ENCODE peak calls at places on chromosomes 5 and 9, in four cellular contexts. J is heart left ventricle, Q is mammary epithelial cell, W is iris pigment epithelial cell. G is an unnamed sample.

GRCh38 chr5:137648361-137648760 is 87.5 kb downstream of the KLHL3 start:
- DNase-seq in J (no peak), Q (no peak), W (no peak), G (no peak)

GRCh38 chr5:93385665-93386064 is 195.4 kb downstream of the NR2F1-AS1 start:
- DNase-seq in J (no peak), Q (peak; percentile 24), W (peak; percentile 88), G (no peak)

GRCh38 chr9:82382887-82383616 is 394.5 kb downstream of the SPATA31D1 start:
- DNase-seq in J (no peak), Q (no peak), W (no peak), G (no peak)

GRCh38 chr5:165881259-165881658 is 2375.8 kb downstream of the MAT2B start:
- DNase-seq in J (no peak), Q (no peak), W (no peak), G (no peak)

GRCh38 chr5:116789522-116789921 is 214.9 kb upstream of the SEMA6A start:
- DNase-seq in J (no peak), Q (no peak), W (no peak), G (no peak)

GRCh38 chr5:139848508-139849100 is 53.0 kb downstream of the PSD2 start:
- DNase-seq in J (no peak), Q (no peak), W (no peak), G (peak; percentile 31)

GRCh38 chr5:84437673-84438315 is 53.1 kb upstream of the EDIL3 start:
- DNase-seq in J (no peak), Q (peak; percentile 81), W (peak; percentile 88), G (no peak)

GRCh38 chr9:33914887-33915286 is 97.9 kb downstream of the UBE2R2 start:
- DNase-seq in J (no peak), Q (no peak), W (no peak), G (no peak)

GRCh38 chr9:89937051-89937450 is 332.2 kb downstream of the GADD45G start:
- DNase-seq in J (no peak), Q (no peak), W (no peak), G (no peak)

GRCh38 chr5:180600554-180601041 is 9.3 kb upstream of the SCGB3A1 start:
- DNase-seq in J (no peak), Q (no peak), W (no peak), G (no peak)

GRCh38 chr5:173055722-173055982 is 500 bp upstream of the CREBRF start:
- DNase-seq in J (no peak), Q (no peak), W (no peak), G (no peak)

GRCh38 chr9:70789086-70789485 is 332.3 kb downstream of the TRPM3 start:
- DNase-seq in J (no peak), Q (no peak), W (no peak), G (no peak)